ENCODE peak calls at places on chromosomes 4 and X, in nine cellular contexts. G is mammary epithelial cell, O is coronary artery, S is HCT116, K is body of pancreas, T is kidney, C is heart right ventricle, I is ascending aorta, H is lower lobe of right lung. X is an unnamed sample.

GRCh38 chr4:40909363-40909876 is 159.7 kb downstream of the NSUN7 start:
- DNase-seq in G (peak; percentile 81), O (no peak), S (peak; percentile 90), K (no peak), T (no peak), C (no peak), I (no peak), H (no peak), X (peak; percentile 90)

GRCh38 chr4:69594382-69594781 is 45.1 kb downstream of the UGT2A2 start:
- DNase-seq in G (no peak), O (no peak), S (no peak), K (no peak), T (no peak), C (no peak), I (no peak), H (no peak), X (no peak)

GRCh38 chr4:35105486-35105885 is 1138.8 kb downstream of the ARAP2 start:
- DNase-seq in G (no peak), O (no peak), S (no peak), K (no peak), T (no peak), C (no peak), I (no peak), H (no peak), X (no peak)

GRCh38 chrX:10482262-10482661 is 138.1 kb downstream of the MID1 start:
- DNase-seq in G (no peak), O (no peak), S (no peak), K (no peak), T (no peak), C (peak; percentile 32), I (no peak), H (no peak), X (no peak)

GRCh38 chr4:121164291-121164690 is at the start of gene TNIP3:
- DNase-seq in G (peak; percentile 69), O (no peak), S (no peak), K (no peak), T (no peak), C (no peak), I (no peak), H (no peak), X (peak; percentile 62)

GRCh38 chrX:70439016-70439415 is 5.6 kb upstream of the DLG3 start:
- DNase-seq in G (no peak), O (no peak), S (no peak), K (no peak), T (no peak), C (no peak), I (no peak), H (no peak), X (no peak)

GRCh38 chrX:133640161-133641015 is 225.1 kb upstream of the GPC4 start:
- DNase-seq in G (no peak), O (no peak), S (no peak), K (no peak), T (no peak), C (no peak), I (no peak), H (no peak), X (no peak)

GRCh38 chr4:25358515-25359275 is 18.4 kb upstream of the ANAPC4 start:
- DNase-seq in G (peak; percentile 50), O (no peak), S (no peak), K (peak; percentile 89), T (peak; percentile 76), C (no peak), I (no peak), H (peak; percentile 88), X (peak; percentile 16)

GRCh38 chr4:55251352-55251751 is 94.7 kb upstream of the SRD5A3 start:
- DNase-seq in G (no peak), O (no peak), S (no peak), K (no peak), T (no peak), C (no peak), I (no peak), H (no peak), X (no peak)

GRCh38 chr4:165288639-165289428 is 38.6 kb upstream of the MSMO1 start:
- DNase-seq in G (peak; percentile 69), O (no peak), S (no peak), K (no peak), T (no peak), C (no peak), I (no peak), H (no peak), X (peak; percentile 14)

GRCh38 chrX:104922206-104922621 is 298.3 kb downstream of the TEX13A start:
- DNase-seq in G (peak; percentile 58), O (peak; percentile 64), S (peak; percentile 36), K (peak; percentile 82), T (no peak), C (peak; percentile 13), I (peak; percentile 8), H (peak; percentile 60), X (peak; percentile 27)

GRCh38 chr4:7513731-7514130 is 79.0 kb upstream of the PSAPL1 start:
- DNase-seq in G (no peak), O (no peak), S (no peak), K (no peak), T (no peak), C (no peak), I (no peak), H (no peak), X (peak; percentile 62)

GRCh38 chr4:67934628-67935027 is 28.7 kb downstream of the TMPRSS11A start:
- DNase-seq in G (peak; percentile 51), O (no peak), S (no peak), K (no peak), T (no peak), C (no peak), I (no peak), H (no peak), X (no peak)

GRCh38 chr4:1767770-1768366 is 25.2 kb upstream of the FGFR3 start:
- DNase-seq in G (no peak), O (no peak), S (no peak), K (peak; percentile 65), T (no peak), C (no peak), I (no peak), H (peak; percentile 82), X (no peak)
- TF ChIP-seq CTCF in G (no peak), O (no peak), S (no peak), K (peak; percentile 32), T (peak; percentile 22), C (no peak), I (no peak), H (peak; percentile 38), X (no peak)

GRCh38 chr4:53859305-53859704 is 205.1 kb downstream of the CHIC2 start:
- DNase-seq in G (no peak), O (no peak), S (no peak), K (no peak), T (no peak), C (no peak), I (no peak), H (no peak), X (no peak)

GRCh38 chr4:53863731-53864130 is 200.7 kb downstream of the CHIC2 start:
- DNase-seq in G (no peak), O (no peak), S (no peak), K (no peak), T (no peak), C (peak; percentile 7), I (no peak), H (no peak), X (no peak)

GRCh38 chr4:53863163-53863562 is 201.2 kb downstream of the CHIC2 start:
- DNase-seq in G (no peak), O (no peak), S (no peak), K (no peak), T (no peak), C (peak; percentile 14), I (no peak), H (no peak), X (no peak)

GRCh38 chr4:53865031-53865430 is 199.4 kb downstream of the CHIC2 start:
- DNase-seq in G (no peak), O (no peak), S (no peak), K (no peak), T (no peak), C (no peak), I (no peak), H (no peak), X (no peak)

DNA sequence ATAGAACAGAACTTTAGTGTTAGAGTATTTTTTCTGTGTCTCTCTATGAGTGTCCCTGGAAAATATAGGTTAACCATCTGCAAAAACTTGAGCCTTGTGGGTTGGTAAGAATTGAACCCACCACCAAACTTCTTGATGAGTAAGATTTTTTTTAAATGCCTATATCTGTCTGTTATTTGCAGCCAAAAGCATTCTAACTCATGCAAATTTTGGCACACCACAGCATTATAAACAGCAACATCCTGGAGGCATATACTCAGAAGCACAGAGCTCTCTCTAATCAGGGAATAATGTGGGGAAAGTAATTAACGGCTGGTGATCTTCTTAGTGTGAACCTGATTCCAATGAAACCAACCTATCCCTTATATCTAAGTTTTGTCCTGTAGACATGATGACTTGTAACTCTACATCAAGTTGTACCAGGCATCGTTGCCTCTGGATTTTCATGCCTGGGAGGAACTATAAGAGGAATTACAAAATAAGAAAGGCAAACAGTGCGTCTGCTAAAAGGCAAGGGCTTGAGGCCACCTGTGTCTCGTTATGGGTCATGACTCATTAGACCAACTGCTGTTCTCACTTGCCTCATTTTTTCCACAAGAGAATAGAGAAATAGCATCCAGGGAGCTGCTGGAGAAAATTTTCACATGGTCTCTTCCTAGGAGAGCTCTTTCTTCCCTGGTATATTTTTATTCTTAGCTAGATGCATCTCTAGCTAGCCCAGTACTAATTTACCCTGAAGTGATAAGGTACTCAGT is 202.4 kb downstream of the CHIC2 start:
- DNase-seq in G (peak; percentile 67), O (no peak), S (no peak), K (no peak), T (no peak), C (no peak), I (no peak), H (no peak), X (no peak)
- H3K27ac ChIP-seq in G (no peak overlapping the region), O (no peak overlapping the region), S (no peak overlapping the region), K (no peak overlapping the region), T (no peak overlapping the region), C (peak overlapping the region; percentile 76), I (no peak overlapping the region), H (peak overlapping the region; percentile 21), X (no peak overlapping the region)

GRCh38 chrX:15146515-15146914 is 123.4 kb downstream of the ASB9 start:
- DNase-seq in G (no peak), O (no peak), S (no peak), K (no peak), T (no peak), C (no peak), I (no peak), H (peak; percentile 38), X (no peak)
- TF ChIP-seq CTCF in G (peak; percentile 39), O (no peak), S (no peak), K (no peak), T (no peak), C (peak; percentile 35), I (peak; percentile 32), H (peak; percentile 32), X (no peak)

DNA sequence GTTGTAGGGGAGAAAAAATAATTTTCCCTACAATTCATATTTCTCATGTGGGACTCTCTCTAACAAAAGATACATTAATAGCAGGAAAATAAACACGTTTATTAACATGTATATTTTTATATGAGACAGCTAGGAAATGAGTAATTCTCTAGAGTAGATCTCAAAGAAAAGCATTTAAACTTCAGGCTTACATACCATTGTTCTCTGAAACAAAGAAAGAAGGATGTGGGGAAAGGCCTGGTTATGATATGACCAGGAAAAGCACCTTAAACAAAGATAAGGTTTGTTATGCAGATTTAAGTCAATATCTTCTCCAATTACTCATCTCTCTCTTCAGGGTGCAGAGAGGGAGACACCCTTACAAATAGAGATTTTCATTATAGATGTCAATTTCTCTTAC is 131.3 kb downstream of the SLC7A11 start:
- DNase-seq in G (peak; percentile 46), O (no peak), S (no peak), K (no peak), T (no peak), C (no peak), I (no peak), H (no peak), X (no peak)
- H3K27ac ChIP-seq in G (peak overlapping the region; percentile 22), O (no peak overlapping the region), S (no peak overlapping the region), K (no peak overlapping the region), T (no peak overlapping the region), C (no peak overlapping the region), I (no peak overlapping the region), H (no peak overlapping the region), X (no peak overlapping the region)

X was measured in RWPE1.